ENCODE peak calls at places on chromosomes 4 and X, in four cellular contexts. P, Q, D and G are unnamed samples.

GRCh38 chr4:79212311-79212710 is 113.5 kb downstream of the NAA11 start:
- DNase-seq in P (no peak), Q (no peak), D (no peak), G (no peak)

GRCh38 chr4:108793413-108793812 is 30.6 kb upstream of the ETNPPL start:
- DNase-seq in P (no peak), Q (no peak), D (no peak), G (no peak)

GRCh38 chr4:112144546-112145325 is 518 bp upstream of the FAM241A start:
- DNase-seq in P (no peak), Q (no peak), D (no peak), G (no peak)

GRCh38 chr4:88219099-88219498 is 60.7 kb upstream of the ABCG2 start:
- DNase-seq in P (no peak), Q (no peak), D (no peak), G (no peak)

GRCh38 chrX:136652822-136653723 is 5.1 kb downstream of the CD40LG start:
- DNase-seq in P (no peak), Q (no peak), D (no peak), G (no peak)

GRCh38 chrX:42519666-42520231 is 258.2 kb downstream of the PPP1R2C start:
- DNase-seq in P (no peak), Q (no peak), D (no peak), G (no peak)

GRCh38 chrX:28854637-28855036 is 267.4 kb downstream of the IL1RAPL1 start:
- DNase-seq in P (no peak), Q (no peak), D (no peak), G (no peak)

GRCh38 chr4:34046580-34046979 is 2197.7 kb downstream of the ARAP2 start:
- DNase-seq in P (no peak), Q (no peak), D (no peak), G (no peak)

GRCh38 chrX:149825424-149825823 is 43.7 kb downstream of the MAGEA9 start:
- DNase-seq in P (no peak), Q (peak), D (peak), G (no peak)

GRCh38 chr4:15344041-15344440 is 83.8 kb upstream of the C1QTNF7 start:
- DNase-seq in P (no peak), Q (no peak), D (no peak), G (no peak)

GRCh38 chrX:43813898-43814297 is 68.4 kb downstream of the MAOB start:
- DNase-seq in P (no peak), Q (peak), D (peak), G (no peak)

GRCh38 chr4:123266221-123266620 is 130.4 kb upstream of the SPRY1 start:
- DNase-seq in P (no peak), Q (no peak), D (no peak), G (no peak)

GRCh38 chrX:111168314-111168713 is 72.3 kb downstream of the PAK3 start:
- DNase-seq in P (no peak), Q (peak), D (peak), G (no peak)

GRCh38 chrX:2262679-2263055 is 238.1 kb downstream of the DHRSX start:
- DNase-seq in P (no peak), Q (peak), D (peak), G (no peak)

GRCh38 chr4:74539043-74539790 is 94.3 kb downstream of the AREG start:
- DNase-seq in P (no peak), Q (no peak), D (no peak), G (no peak)

GRCh38 chr4:76723916-76724315 is 174.0 kb downstream of the SOWAHB start:
- DNase-seq in P (no peak), Q (no peak), D (no peak), G (no peak)

GRCh38 chr4:109810580-109811387 is 4.8 kb upstream of the GAR1 start:
- DNase-seq in P (no peak), Q (no peak), D (peak), G (no peak)

GRCh38 chrX:47198026-47198686 is 4.5 kb downstream of the UBA1 start:
- DNase-seq in P (no peak), Q (peak), D (peak), G (no peak)

GRCh38 chr4:54233128-54233696 is 4.1 kb downstream of the PDGFRA start:
- DNase-seq in P (peak), Q (peak), D (peak), G (peak)

GRCh38 chrX:100090931-100091330 is 319.1 kb downstream of the PCDH19 start:
- DNase-seq in P (no peak), Q (no peak), D (no peak), G (no peak)

GRCh38 chr4:29539226-29539625 is 1180.9 kb upstream of the PCDH7 start:
- DNase-seq in P (no peak), Q (no peak), D (no peak), G (no peak)

GRCh38 chr4:175891863-175892262 is 79.8 kb upstream of the GPM6A start:
- DNase-seq in P (no peak), Q (no peak), D (no peak), G (no peak)

GRCh38 chr4:164937576-164938270 is 39.7 kb downstream of the TRIM61 start:
- DNase-seq in P (peak), Q (peak), D (peak), G (no peak)